ENCODE peak calls at places on chromosomes 4 and X, in ten cellular contexts. Z is B cell; P is PC-3; S is pancreas; E is left ventricle myocardium inferior; J is ELF-1; L is central memory CD4-positive, alpha-beta T cell; B is smooth muscle cell of the brain vasculature; T is NCI-H1092; W is neural crest cell. R is an unnamed sample.

GRCh38 chr4:126843492-126844067 is 789.2 kb upstream of the INTU start:
- DNase-seq in Z (no peak), P (no peak), S (peak; percentile 27), E (no peak), J (no peak), L (no peak), B (no peak), T (no peak), W (no peak), R (no peak)

GRCh38 chr4:121421594-121421993 is 40.8 kb upstream of the QRFPR start:
- DNase-seq in Z (no peak), P (no peak), S (no peak), E (no peak), J (no peak), L (no peak), B (no peak), T (peak; percentile 26), W (no peak), R (peak; percentile 12)

GRCh38 chr4:109408711-109409110 is 24.9 kb upstream of the SEC24B start:
- DNase-seq in Z (no peak), P (no peak), S (no peak), E (no peak), J (peak; percentile 60), L (no peak), B (no peak), T (no peak), W (no peak), R (no peak)

GRCh38 chr4:183838987-183839712 is 66.0 kb upstream of the STOX2 start:
- DNase-seq in Z (no peak), P (peak; percentile 37), S (no peak), E (no peak), J (peak; percentile 44), L (no peak), B (no peak), T (no peak), W (no peak), R (peak; percentile 16)

GRCh38 chrX:427812-428725 is 41.4 kb upstream of the PPP2R3B start:
- DNase-seq in Z (no peak), P (peak; percentile 24), S (no peak), E (no peak), J (peak; percentile 67), L (no peak), B (no peak), T (no peak), W (peak; percentile 65), R (no peak)

GRCh38 chrX:120087289-120088017 is 10.0 kb upstream of the RHOXF2B start:
- DNase-seq in Z (no peak), P (no peak), S (no peak), E (no peak), J (peak; percentile 17), L (no peak), B (no peak), T (no peak), W (no peak), R (no peak)

GRCh38 chr4:139767168-139767567 is 101.5 kb downstream of the MGST2 start:
- DNase-seq in Z (peak; percentile 11), P (no peak), S (no peak), E (no peak), J (no peak), L (no peak), B (no peak), T (no peak), W (no peak), R (no peak)

GRCh38 chr4:162461952-162462351 is 298.2 kb upstream of the FSTL5 start:
- DNase-seq in Z (no peak), P (peak; percentile 25), S (no peak), E (no peak), J (no peak), L (no peak), B (no peak), T (no peak), W (no peak), R (no peak)

GRCh38 chrX:68807818-68808217 is 21.0 kb upstream of the EFNB1 start:
- DNase-seq in Z (no peak), P (peak; percentile 59), S (no peak), E (no peak), J (peak; percentile 68), L (no peak), B (no peak), T (no peak), W (no peak), R (peak; percentile 25)

GRCh38 chrX:121052122-121052521 is 4.7 kb downstream of the GLUD2 start:
- DNase-seq in Z (no peak), P (peak; percentile 77), S (no peak), E (no peak), J (no peak), L (no peak), B (no peak), T (no peak), W (no peak), R (peak; percentile 33)

GRCh38 chr4:124940387-124940786 is 227.9 kb upstream of the ANKRD50 start:
- DNase-seq in Z (no peak), P (peak; percentile 88), S (no peak), E (no peak), J (no peak), L (no peak), B (peak; percentile 83), T (no peak), W (no peak), R (peak; percentile 99)

GRCh38 chrX:73215263-73215662 is 612 bp upstream of the NAP1L2 start:
- DNase-seq in Z (no peak), P (no peak), S (no peak), E (no peak), J (no peak), L (peak; percentile 13), B (no peak), T (no peak), W (no peak), R (no peak)

GRCh38 chr4:40736910-40737309 is 12.8 kb upstream of the NSUN7 start:
- DNase-seq in Z (peak; percentile 42), P (peak; percentile 42), S (no peak), E (no peak), J (no peak), L (no peak), B (no peak), T (peak; percentile 59), W (no peak), R (peak; percentile 51)

GRCh38 chrX:42797646-42798045 is 19.7 kb upstream of the PPP1R2C start:
- DNase-seq in Z (no peak), P (no peak), S (no peak), E (no peak), J (peak; percentile 6), L (no peak), B (no peak), T (no peak), W (no peak), R (peak; percentile 37)

GRCh38 chr4:27412617-27413016 is 552.0 kb downstream of the STIM2 start:
- DNase-seq in Z (no peak), P (peak; percentile 43), S (no peak), E (no peak), J (no peak), L (no peak), B (no peak), T (no peak), W (no peak), R (no peak)

GRCh38 chr4:23889814-23890269 is at the start of gene PPARGC1A:
- DNase-seq in Z (no peak), P (no peak), S (peak; percentile 39), E (peak; percentile 47), J (peak; percentile 77), L (peak; percentile 4), B (no peak), T (peak; percentile 30), W (peak; percentile 13), R (peak; percentile 62)

GRCh38 chrX:17859609-17860178 is 1.4 kb downstream of the RAI2 start:
- DNase-seq in Z (no peak), P (no peak), S (peak; percentile 73), E (no peak), J (peak; percentile 18), L (peak; percentile 2), B (no peak), T (no peak), W (no peak), R (no peak)

GRCh38 chr4:8101213-8101781 is 57.3 kb downstream of the ABLIM2 start:
- DNase-seq in Z (no peak), P (no peak), S (no peak), E (peak; percentile 36), J (no peak), L (no peak), B (peak; percentile 10), T (no peak), W (no peak), R (peak; percentile 58)

GRCh38 chr4:42568610-42569207 is 88.2 kb downstream of the ATP8A1 start:
- DNase-seq in Z (peak; percentile 77), P (peak; percentile 77), S (no peak), E (no peak), J (peak; percentile 51), L (peak; percentile 40), B (peak; percentile 13), T (peak; percentile 74), W (peak; percentile 62), R (peak; percentile 74)

GRCh38 chr4:119501740-119502139 is 126.9 kb downstream of the PDE5A start:
- DNase-seq in Z (no peak), P (no peak), S (no peak), E (no peak), J (no peak), L (no peak), B (no peak), T (no peak), W (no peak), R (no peak)

GRCh38 chrX:54452920-54453319 is 12.7 kb downstream of the TSR2 start:
- DNase-seq in Z (no peak), P (peak; percentile 9), S (no peak), E (no peak), J (peak; percentile 77), L (no peak), B (no peak), T (no peak), W (peak; percentile 2), R (peak; percentile 17)